ENCODE peak calls at places on chromosomes 5 and 9, in nine cellular contexts. N is activated CD8-positive, alpha-beta memory T cell treated with anti-CD3 and anti-CD28 coated beads, Interleukin-2, amount 10 ng/mL, durations not matched to agents 7 days and 5 days; P is amygdala; A is midbrain; X is left colon; D is NCI-H2029; T is WTC11; K is pons; R is cerebellum. H is an unnamed sample.

GRCh38 chr5:157290156-157290980 is 24.4 kb downstream of the CYFIP2 start:
- DNase-seq in A (no peak), D (no peak), P (no peak), T (no peak), N (no peak), K (no peak), X (no peak), R (no peak), H (no peak)

GRCh38 chr9:113580041-113580953 is 116.8 kb downstream of the RGS3 start:
- DNase-seq in T (no peak), P (peak; percentile 37), N (peak; percentile 73), R (no peak), K (peak; percentile 87), D (peak; percentile 88), A (peak; percentile 43), X (peak; percentile 84), H (peak; percentile 83)

GRCh38 chr9:131254107-131254491 is 22.2 kb downstream of the FAM78A start:
- DNase-seq in R (no peak), T (no peak), D (no peak), A (peak; percentile 33), P (peak; percentile 31), N (no peak), K (peak; percentile 79), X (no peak), H (peak; percentile 79)

GRCh38 chr5:74016373-74016772 is 390.4 kb downstream of the ARHGEF28 start:
- DNase-seq in R (no peak), K (no peak), P (no peak), D (peak; percentile 16), X (no peak), T (peak; percentile 46), A (no peak), N (no peak), H (no peak)

GRCh38 chr9:16794871-16795639 is 75.4 kb downstream of the BNC2 start:
- DNase-seq in X (no peak), K (no peak), P (no peak), N (no peak), T (no peak), R (no peak), D (no peak), A (no peak), H (no peak)

GRCh38 chr5:159880676-159881075 is 35.6 kb upstream of the ADRA1B start:
- DNase-seq in A (no peak), K (no peak), T (no peak), R (no peak), D (no peak), X (no peak), N (no peak), P (no peak), H (no peak)

GRCh38 chr5:127518319-127518621 is 830 bp downstream of the PRRC1 start:
- DNase-seq in A (no peak), T (no peak), K (peak; percentile 38), P (no peak), X (no peak), N (no peak), D (no peak), R (no peak), H (peak; percentile 35)

GRCh38 chr9:4617752-4618151 is 44.3 kb upstream of the PLPP6 start:
- DNase-seq in N (no peak), D (no peak), T (no peak), K (no peak), P (no peak), A (no peak), X (no peak), R (no peak), H (no peak)

GRCh38 chr5:79691007-79691406 is 1.4 kb downstream of the CMYA5 start:
- DNase-seq in K (no peak), P (no peak), A (no peak), R (no peak), N (no peak), T (no peak), X (no peak), D (peak; percentile 27), H (no peak)

GRCh38 chr5:74384851-74385250 is 255.7 kb downstream of the ENC1 start:
- DNase-seq in N (no peak), X (no peak), R (no peak), T (no peak), D (no peak), P (no peak), K (no peak), A (no peak), H (no peak)

GRCh38 chr9:10127867-10128266 is 484.9 kb downstream of the PTPRD start:
- DNase-seq in D (no peak), K (no peak), R (no peak), T (no peak), A (no peak), P (no peak), X (no peak), N (no peak), H (no peak)

GRCh38 chr9:129053020-129053419 is 16.6 kb downstream of the MIGA2 start:
- DNase-seq in P (no peak), N (no peak), R (no peak), D (no peak), X (no peak), A (no peak), K (no peak), T (no peak), H (no peak)

GRCh38 chr5:73655521-73656160 is 29.6 kb downstream of the ARHGEF28 start:
- DNase-seq in R (no peak), X (no peak), T (no peak), A (no peak), P (no peak), D (no peak), K (no peak), N (no peak), H (no peak)

GRCh38 chr5:179765400-179765799 is 28.4 kb upstream of the LTC4S start:
- DNase-seq in P (no peak), T (no peak), D (no peak), R (no peak), N (no peak), X (no peak), K (no peak), A (no peak), H (peak; percentile 17)

GRCh38 chr5:180283026-180283615 is 8.8 kb downstream of the MAPK9 start:
- DNase-seq in K (no peak), N (no peak), P (no peak), A (no peak), R (no peak), T (no peak), D (no peak), X (no peak), H (no peak)

GRCh38 chr5:143696920-143697319 is 115.0 kb upstream of the HMHB1 start:
- DNase-seq in N (no peak), A (no peak), T (no peak), K (no peak), D (no peak), P (no peak), R (no peak), X (no peak), H (no peak)

GRCh38 chr9:33921967-33922895 is 105.3 kb downstream of the UBE2R2 start:
- DNase-seq in P (no peak), T (peak; percentile 70), X (no peak), K (no peak), D (no peak), A (no peak), R (no peak), N (no peak), H (no peak)

H was measured in Ammon's horn.